ENCODE peak calls at places on chromosomes 7 and 10, in seven cellular contexts. P, J, C, A, G, E and R are unnamed samples.

GRCh38 chr7:105830405-105831218 is 45.8 kb downstream of the ATXN7L1 start:
- DNase-seq in P (no peak), J (no peak), C (no peak), A (peak), G (no peak), E (no peak), R (no peak)

GRCh38 chr10:49689882-49690510 is 10.5 kb downstream of the C10orf53 start:
- DNase-seq in P (no peak), J (no peak), C (no peak), A (no peak), G (no peak), E (peak), R (no peak)

GRCh38 chr7:107527196-107527595 is 36.5 kb downstream of the COG5 start:
- DNase-seq in P (no peak), J (no peak), C (no peak), A (no peak), G (no peak), E (no peak), R (no peak)

GRCh38 chr10:23516530-23516929 is 77.7 kb downstream of the OTUD1 start:
- DNase-seq in P (no peak), J (no peak), C (no peak), A (peak), G (no peak), E (peak), R (no peak)

GRCh38 chr7:369476-369980 is 79.6 kb downstream of the FOXL3 start:
- DNase-seq in P (no peak), J (peak), C (no peak), A (no peak), G (peak), E (no peak), R (peak)

GRCh38 chr7:5455175-5455574 is 31.5 kb upstream of the TNRC18 start:
- DNase-seq in P (no peak), J (no peak), C (no peak), A (no peak), G (no peak), E (no peak), R (no peak)

GRCh38 chr7:151411551-151411950 is 1.7 kb upstream of the WDR86 start:
- DNase-seq in P (no peak), J (no peak), C (peak), A (no peak), G (peak), E (no peak), R (no peak)

GRCh38 chr10:101155896-101156295 is 24.8 kb downstream of the TLX1 start:
- DNase-seq in P (no peak), J (no peak), C (no peak), A (no peak), G (no peak), E (no peak), R (no peak)

GRCh38 chr10:125003146-125003900 is 61.4 kb downstream of the ZRANB1 start:
- DNase-seq in P (no peak), J (no peak), C (no peak), A (no peak), G (peak), E (no peak), R (no peak)
- TF ChIP-seq CTCF in P (no peak), J (no peak), C (no peak), A (no peak), G (no peak), E (peak), R (no peak)

GRCh38 chr7:1922071-1922869 is 252.2 kb downstream of the ELFN1 start:
- DNase-seq in P (no peak), J (peak), C (no peak), A (peak), G (peak), E (no peak), R (no peak)

GRCh38 chr7:1924185-1924817 is 254.2 kb downstream of the ELFN1 start:
- DNase-seq in P (no peak), J (no peak), C (no peak), A (peak), G (no peak), E (no peak), R (no peak)

GRCh38 chr7:1920886-1921285 is 250.8 kb downstream of the ELFN1 start:
- DNase-seq in P (no peak), J (no peak), C (no peak), A (no peak), G (peak), E (no peak), R (peak)

GRCh38 chr7:1923409-1924053 is 253.5 kb downstream of the ELFN1 start:
- DNase-seq in P (no peak), J (no peak), C (no peak), A (no peak), G (peak), E (no peak), R (no peak)

DNA sequence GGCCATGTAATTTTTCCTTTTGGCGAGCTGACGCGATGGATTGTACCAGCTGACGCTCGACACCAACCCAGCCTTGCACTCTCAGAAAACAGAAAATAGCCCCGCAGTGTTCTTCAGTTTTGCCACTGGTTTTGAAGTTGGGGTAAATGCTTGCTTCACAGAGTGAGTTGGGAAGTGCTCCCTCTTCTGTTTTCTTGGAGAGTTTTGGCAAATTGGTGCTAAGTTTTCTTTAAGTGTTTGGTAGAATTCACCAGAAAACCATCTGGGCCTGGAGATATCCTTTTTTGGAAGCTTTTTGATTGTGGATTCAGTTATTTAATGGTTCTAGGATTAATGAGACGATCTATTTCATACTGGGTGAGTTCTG is 252.8 kb downstream of the ELFN1 start:
- DNase-seq in P (no peak), J (no peak), C (no peak), A (no peak), G (no peak), E (no peak), R (no peak)
- TF ChIP-seq CTCF in P (no peak), J (peak), C (no peak), A (no peak), G (no peak), E (peak), R (no peak)

DNA sequence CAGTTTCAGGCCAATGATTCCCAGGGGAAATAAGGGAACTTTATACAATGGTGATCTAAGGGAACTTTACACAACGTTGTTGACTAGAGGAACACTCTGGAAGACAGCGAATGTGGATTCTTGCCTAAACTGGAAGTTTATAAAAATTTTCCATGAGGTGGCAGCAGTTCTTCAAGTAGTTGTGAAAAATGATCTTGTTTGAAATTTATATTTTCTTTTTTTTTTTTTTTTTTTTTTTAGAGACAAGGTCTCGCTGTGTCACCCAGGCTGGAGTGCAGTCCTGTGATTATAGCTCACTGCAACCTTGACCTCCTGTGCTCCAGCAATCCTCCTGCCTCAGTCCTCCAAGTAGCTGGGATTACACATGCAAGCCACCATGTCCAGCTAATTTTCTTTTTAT is 32.1 kb upstream of the GTF2I start:
- DNase-seq in P (no peak), J (no peak), C (peak), A (peak), G (no peak), E (no peak), R (no peak)
- TF ChIP-seq CTCF in P (no peak), J (no peak), C (peak), A (peak), G (no peak), E (peak), R (no peak)

GRCh38 chr10:44574596-44575480 is 189.9 kb upstream of the CXCL12 start:
- DNase-seq in P (no peak), J (no peak), C (no peak), A (no peak), G (no peak), E (no peak), R (no peak)

GRCh38 chr10:44577533-44577932 is 192.6 kb upstream of the CXCL12 start:
- DNase-seq in P (no peak), J (no peak), C (no peak), A (no peak), G (no peak), E (no peak), R (no peak)

GRCh38 chr10:44578271-44578670 is 193.4 kb upstream of the CXCL12 start:
- DNase-seq in P (no peak), J (no peak), C (no peak), A (no peak), G (no peak), E (no peak), R (no peak)

GRCh38 chr10:44576715-44577191 is 191.9 kb upstream of the CXCL12 start:
- DNase-seq in P (no peak), J (no peak), C (no peak), A (peak), G (no peak), E (no peak), R (no peak)

DNA sequence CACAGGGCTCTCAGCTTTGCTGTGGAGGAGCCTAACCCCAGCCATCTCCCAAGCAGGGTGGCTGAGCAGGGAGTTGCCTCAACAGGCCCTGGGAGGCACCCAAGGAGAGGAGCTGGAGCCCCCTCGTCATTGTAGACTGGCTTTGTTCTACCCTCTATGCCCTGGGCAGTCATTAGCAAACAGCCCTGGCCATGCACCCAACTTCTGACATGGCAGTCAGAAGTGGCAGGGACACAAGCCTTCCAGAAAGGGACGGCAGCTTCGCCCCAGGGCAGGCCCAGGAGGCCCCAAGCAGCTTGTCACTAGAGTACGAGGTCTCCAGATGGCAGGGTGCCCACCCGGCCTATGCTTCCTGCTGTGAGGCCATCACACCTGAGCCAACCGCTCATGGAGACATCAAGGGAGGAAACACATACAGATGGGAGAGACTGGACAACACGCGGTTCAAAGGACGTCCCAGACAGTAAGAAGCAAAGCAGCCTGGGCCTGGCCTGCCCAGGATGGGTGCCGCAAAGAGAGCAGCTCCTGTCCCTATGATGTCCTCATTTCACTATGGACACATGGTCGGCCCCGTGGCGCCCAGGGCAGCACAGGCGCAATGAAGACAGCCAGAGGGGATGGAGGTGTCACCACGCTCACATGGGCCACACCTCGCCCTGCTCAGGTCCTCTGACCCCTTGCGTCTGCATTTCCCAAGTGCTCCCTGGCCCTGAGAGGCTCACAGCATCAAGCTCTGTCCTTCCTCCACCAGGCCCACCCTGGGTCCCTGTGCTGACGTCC is 190.9 kb upstream of the CXCL12 start:
- DNase-seq in P (no peak), J (no peak), C (no peak), A (no peak), G (no peak), E (no peak), R (no peak)
- TF ChIP-seq CTCF in P (no peak), J (no peak), C (no peak), A (no peak), G (no peak), E (no peak), R (no peak)

DNA sequence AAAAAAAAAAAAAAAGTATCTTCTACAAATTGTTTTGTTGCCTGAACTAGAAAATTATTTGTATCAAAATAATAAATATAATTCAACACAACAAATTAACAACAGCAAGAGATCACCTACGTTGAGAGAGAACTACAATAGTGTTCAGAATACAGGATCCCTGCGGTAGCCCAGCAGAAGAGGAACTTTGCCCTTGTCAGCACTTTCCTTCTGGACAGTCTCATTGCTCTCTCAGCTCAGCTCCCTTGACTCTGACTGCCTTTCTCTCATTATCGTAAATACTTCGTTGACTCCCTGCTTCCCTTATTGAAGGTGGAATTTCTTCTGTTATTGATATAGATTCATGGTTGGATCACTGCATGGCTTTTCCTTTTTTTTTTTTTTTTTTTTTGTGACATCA is 469.5 kb upstream of the VSTM2A start:
- DNase-seq in P (no peak), J (no peak), C (no peak), A (no peak), G (no peak), E (no peak), R (no peak)
- TF ChIP-seq CTCF in P (no peak), J (no peak), C (no peak), A (no peak), G (no peak), E (no peak), R (no peak)